ENCODE peak calls at places on chromosomes 5 and 9, in six cellular contexts. D is stimulated activated CD8-positive, alpha-beta memory T cell treated with anti-CD3 and anti-CD28 coated beads, Interleukin-12 subunit alpha, Interleukin-12 subunit beta, amount 100 ng/mL, for 1 hour; V is NCI-H2029 treated with DMSO at 0.1 percent for 48 hours; Z is iris pigment epithelial cell; K is BJ; B is stimulated activated CD4-positive, alpha-beta T cell treated with anti-CD3 and anti-CD28 coated beads, Interleukin-4, amount 100 ng/mL, for 4 hours. T is an unnamed sample.

GRCh38 chr5:140142802-140143201 is 17.1 kb downstream of the IGIP start:
- DNase-seq in D (no peak), V (no peak), Z (no peak), K (no peak), B (no peak), T (no peak)

GRCh38 chr5:138632900-138633489 is 57.8 kb upstream of the HSPA9 start:
- DNase-seq in D (no peak), V (no peak), Z (peak), K (no peak), B (no peak), T (peak)

GRCh38 chr5:10441992-10442435 is 335 bp downstream of the ROPN1L start:
- DNase-seq in D (no peak), V (no peak), Z (no peak), K (no peak), B (no peak), T (no peak)

GRCh38 chr5:11047051-11047450 is 286.0 kb upstream of the DAP start:
- DNase-seq in D (no peak), V (no peak), Z (no peak), K (no peak), B (no peak), T (no peak)

GRCh38 chr5:10601246-10602030 is 37.6 kb downstream of the ANKRD33B start:
- DNase-seq in D (no peak), V (peak), Z (peak), K (peak), B (no peak), T (peak)

GRCh38 chr5:122165574-122166021 is 36.3 kb downstream of the ZNF474 start:
- DNase-seq in D (no peak), V (no peak), Z (peak), K (no peak), B (no peak), T (no peak)

GRCh38 chr5:112174959-112175594 is 244.0 kb downstream of the EPB41L4A start:
- DNase-seq in D (no peak), V (peak), Z (peak), K (no peak), B (no peak), T (no peak)

GRCh38 chr5:123776761-123777160 is 264.8 kb downstream of the CSNK1G3 start:
- DNase-seq in D (no peak), V (no peak), Z (peak), K (peak), B (no peak), T (peak)

GRCh38 chr9:16262467-16263261 is 607.8 kb downstream of the BNC2 start:
- DNase-seq in D (no peak), V (no peak), Z (peak), K (no peak), B (no peak), T (no peak)

GRCh38 chr5:159100022-159100927 is 559 bp upstream of the EBF1 start:
- DNase-seq in D (peak), V (peak), Z (peak), K (peak), B (peak), T (peak)

T was measured in GM04504.